ENCODE peak calls at places on chromosomes 16 and 17, in seven cellular contexts. One of them, this sample, is unnamed.

GRCh38 chr16:57263585-57264351 is 18.7 kb downstream of the ARL2BP start:
- DNase-seq in Ammon's horn: no peak
- DNase-seq in endodermal cell: peak; percentile 38
- DNase-seq in transverse colon: no peak
- DNase-seq in stimulated activated CD4-positive, alpha-beta T cell treated with anti-CD3 and anti-CD28 coated beads, Interleukin-1b, Interleukin-23, amount 100 ng/mL, for 1 hour: no peak
- DNase-seq in activated CD4-positive, alpha-beta T cell treated with anti-CD3 and anti-CD28 coated beads for 24 hours: no peak
- DNase-seq in nephron progenitor cell: no peak
- DNase-seq in this sample: no peak

GRCh38 chr17:164536-165235 is 16.8 kb downstream of the DOC2B start:
- DNase-seq in Ammon's horn: peak; percentile 79
- DNase-seq in endodermal cell: peak; percentile 90
- DNase-seq in transverse colon: peak; percentile 25
- DNase-seq in stimulated activated CD4-positive, alpha-beta T cell treated with anti-CD3 and anti-CD28 coated beads, Interleukin-1b, Interleukin-23, amount 100 ng/mL, for 1 hour: no peak
- DNase-seq in activated CD4-positive, alpha-beta T cell treated with anti-CD3 and anti-CD28 coated beads for 24 hours: no peak
- DNase-seq in nephron progenitor cell: peak; percentile 68
- DNase-seq in this sample: peak; percentile 86

GRCh38 chr16:87322833-87323726 is 5.9 kb upstream of the C16orf95 start:
- DNase-seq in Ammon's horn: no peak
- DNase-seq in endodermal cell: no peak
- DNase-seq in transverse colon: no peak
- DNase-seq in stimulated activated CD4-positive, alpha-beta T cell treated with anti-CD3 and anti-CD28 coated beads, Interleukin-1b, Interleukin-23, amount 100 ng/mL, for 1 hour: no peak
- DNase-seq in activated CD4-positive, alpha-beta T cell treated with anti-CD3 and anti-CD28 coated beads for 24 hours: no peak
- DNase-seq in nephron progenitor cell: no peak
- DNase-seq in this sample: no peak

GRCh38 chr16:86723699-86724098 is 145.3 kb downstream of the FOXL1 start:
- DNase-seq in Ammon's horn: no peak
- DNase-seq in endodermal cell: peak; percentile 82
- DNase-seq in transverse colon: no peak
- DNase-seq in stimulated activated CD4-positive, alpha-beta T cell treated with anti-CD3 and anti-CD28 coated beads, Interleukin-1b, Interleukin-23, amount 100 ng/mL, for 1 hour: no peak
- DNase-seq in activated CD4-positive, alpha-beta T cell treated with anti-CD3 and anti-CD28 coated beads for 24 hours: no peak
- DNase-seq in nephron progenitor cell: no peak
- DNase-seq in this sample: no peak

GRCh38 chr16:80577485-80578280 is 36.9 kb downstream of the DYNLRB2 start:
- DNase-seq in Ammon's horn: no peak
- DNase-seq in endodermal cell: no peak
- DNase-seq in transverse colon: no peak
- DNase-seq in stimulated activated CD4-positive, alpha-beta T cell treated with anti-CD3 and anti-CD28 coated beads, Interleukin-1b, Interleukin-23, amount 100 ng/mL, for 1 hour: no peak
- DNase-seq in activated CD4-positive, alpha-beta T cell treated with anti-CD3 and anti-CD28 coated beads for 24 hours: no peak
- DNase-seq in nephron progenitor cell: no peak
- DNase-seq in this sample: no peak

GRCh38 chr17:10197362-10197720 is 1.1 kb downstream of the GAS7 start:
- DNase-seq in Ammon's horn: no peak
- DNase-seq in endodermal cell: peak; percentile 73
- DNase-seq in transverse colon: no peak
- DNase-seq in stimulated activated CD4-positive, alpha-beta T cell treated with anti-CD3 and anti-CD28 coated beads, Interleukin-1b, Interleukin-23, amount 100 ng/mL, for 1 hour: no peak
- DNase-seq in activated CD4-positive, alpha-beta T cell treated with anti-CD3 and anti-CD28 coated beads for 24 hours: no peak
- DNase-seq in nephron progenitor cell: no peak
- DNase-seq in this sample: no peak

GRCh38 chr17:18185832-18186231 is 2.2 kb downstream of the ALKBH5 start:
- DNase-seq in Ammon's horn: no peak
- DNase-seq in endodermal cell: no peak
- DNase-seq in transverse colon: no peak
- DNase-seq in stimulated activated CD4-positive, alpha-beta T cell treated with anti-CD3 and anti-CD28 coated beads, Interleukin-1b, Interleukin-23, amount 100 ng/mL, for 1 hour: no peak
- DNase-seq in activated CD4-positive, alpha-beta T cell treated with anti-CD3 and anti-CD28 coated beads for 24 hours: no peak
- DNase-seq in nephron progenitor cell: no peak
- DNase-seq in this sample: no peak

GRCh38 chr17:49183801-49184200 is 26.6 kb downstream of the GNGT2 start:
- DNase-seq in Ammon's horn: no peak
- DNase-seq in endodermal cell: no peak
- DNase-seq in transverse colon: no peak
- DNase-seq in stimulated activated CD4-positive, alpha-beta T cell treated with anti-CD3 and anti-CD28 coated beads, Interleukin-1b, Interleukin-23, amount 100 ng/mL, for 1 hour: no peak
- DNase-seq in activated CD4-positive, alpha-beta T cell treated with anti-CD3 and anti-CD28 coated beads for 24 hours: no peak
- DNase-seq in nephron progenitor cell: no peak
- DNase-seq in this sample: no peak

GRCh38 chr17:68759343-68760140 is 158.4 kb upstream of the FAM20A start:
- DNase-seq in Ammon's horn: peak; percentile 94
- DNase-seq in endodermal cell: peak; percentile 98
- DNase-seq in transverse colon: peak; percentile 82
- DNase-seq in stimulated activated CD4-positive, alpha-beta T cell treated with anti-CD3 and anti-CD28 coated beads, Interleukin-1b, Interleukin-23, amount 100 ng/mL, for 1 hour: no peak
- DNase-seq in activated CD4-positive, alpha-beta T cell treated with anti-CD3 and anti-CD28 coated beads for 24 hours: peak; percentile 37
- DNase-seq in nephron progenitor cell: peak; percentile 77
- DNase-seq in this sample: peak; percentile 68

GRCh38 chr17:56083475-56083874 is 69.8 kb upstream of the ANKFN1 start:
- DNase-seq in Ammon's horn: no peak
- DNase-seq in endodermal cell: no peak
- DNase-seq in transverse colon: no peak
- DNase-seq in stimulated activated CD4-positive, alpha-beta T cell treated with anti-CD3 and anti-CD28 coated beads, Interleukin-1b, Interleukin-23, amount 100 ng/mL, for 1 hour: no peak
- DNase-seq in activated CD4-positive, alpha-beta T cell treated with anti-CD3 and anti-CD28 coated beads for 24 hours: no peak
- DNase-seq in nephron progenitor cell: no peak
- DNase-seq in this sample: no peak

GRCh38 chr16:10624527-10624926 is 44.1 kb upstream of the EMP2 start:
- DNase-seq in Ammon's horn: no peak
- DNase-seq in endodermal cell: no peak
- DNase-seq in transverse colon: no peak
- DNase-seq in stimulated activated CD4-positive, alpha-beta T cell treated with anti-CD3 and anti-CD28 coated beads, Interleukin-1b, Interleukin-23, amount 100 ng/mL, for 1 hour: no peak
- DNase-seq in activated CD4-positive, alpha-beta T cell treated with anti-CD3 and anti-CD28 coated beads for 24 hours: no peak
- DNase-seq in nephron progenitor cell: no peak
- DNase-seq in this sample: no peak

GRCh38 chr17:59561042-59561441 is 4.4 kb upstream of the DHX40 start:
- DNase-seq in Ammon's horn: peak; percentile 26
- DNase-seq in endodermal cell: peak; percentile 66
- DNase-seq in transverse colon: no peak
- DNase-seq in stimulated activated CD4-positive, alpha-beta T cell treated with anti-CD3 and anti-CD28 coated beads, Interleukin-1b, Interleukin-23, amount 100 ng/mL, for 1 hour: no peak
- DNase-seq in activated CD4-positive, alpha-beta T cell treated with anti-CD3 and anti-CD28 coated beads for 24 hours: no peak
- DNase-seq in nephron progenitor cell: no peak
- DNase-seq in this sample: no peak

GRCh38 chr16:87968541-87968940 is 17.3 kb downstream of the BANP start:
- DNase-seq in Ammon's horn: no peak
- DNase-seq in endodermal cell: no peak
- DNase-seq in transverse colon: no peak
- DNase-seq in stimulated activated CD4-positive, alpha-beta T cell treated with anti-CD3 and anti-CD28 coated beads, Interleukin-1b, Interleukin-23, amount 100 ng/mL, for 1 hour: no peak
- DNase-seq in activated CD4-positive, alpha-beta T cell treated with anti-CD3 and anti-CD28 coated beads for 24 hours: no peak
- DNase-seq in nephron progenitor cell: no peak
- DNase-seq in this sample: no peak

GRCh38 chr16:35533683-35534082 is 2074.3 kb downstream of the TP53TG3F start:
- DNase-seq in Ammon's horn: no peak
- DNase-seq in endodermal cell: no peak
- DNase-seq in transverse colon: no peak
- DNase-seq in stimulated activated CD4-positive, alpha-beta T cell treated with anti-CD3 and anti-CD28 coated beads, Interleukin-1b, Interleukin-23, amount 100 ng/mL, for 1 hour: no peak
- DNase-seq in activated CD4-positive, alpha-beta T cell treated with anti-CD3 and anti-CD28 coated beads for 24 hours: no peak
- DNase-seq in nephron progenitor cell: no peak
- DNase-seq in this sample: no peak

GRCh38 chr17:79316805-79317204 is 242.2 kb downstream of the ENGASE start:
- DNase-seq in Ammon's horn: no peak
- DNase-seq in endodermal cell: no peak
- DNase-seq in transverse colon: no peak
- DNase-seq in stimulated activated CD4-positive, alpha-beta T cell treated with anti-CD3 and anti-CD28 coated beads, Interleukin-1b, Interleukin-23, amount 100 ng/mL, for 1 hour: no peak
- DNase-seq in activated CD4-positive, alpha-beta T cell treated with anti-CD3 and anti-CD28 coated beads for 24 hours: no peak
- DNase-seq in nephron progenitor cell: no peak
- DNase-seq in this sample: no peak

GRCh38 chr16:67943619-67944503 is at the start of gene LCAT:
- DNase-seq in Ammon's horn: peak; percentile 89
- DNase-seq in endodermal cell: no peak
- DNase-seq in transverse colon: peak; percentile 43
- DNase-seq in stimulated activated CD4-positive, alpha-beta T cell treated with anti-CD3 and anti-CD28 coated beads, Interleukin-1b, Interleukin-23, amount 100 ng/mL, for 1 hour: no peak
- DNase-seq in activated CD4-positive, alpha-beta T cell treated with anti-CD3 and anti-CD28 coated beads for 24 hours: no peak
- DNase-seq in nephron progenitor cell: no peak
- DNase-seq in this sample: no peak

GRCh38 chr16:72211085-72211484 is 39.1 kb upstream of the PMFBP1 start:
- DNase-seq in Ammon's horn: no peak
- DNase-seq in endodermal cell: no peak
- DNase-seq in transverse colon: no peak
- DNase-seq in stimulated activated CD4-positive, alpha-beta T cell treated with anti-CD3 and anti-CD28 coated beads, Interleukin-1b, Interleukin-23, amount 100 ng/mL, for 1 hour: no peak
- DNase-seq in activated CD4-positive, alpha-beta T cell treated with anti-CD3 and anti-CD28 coated beads for 24 hours: no peak
- DNase-seq in nephron progenitor cell: no peak
- DNase-seq in this sample: no peak

GRCh38 chr16:49739381-49739780 is 116.5 kb downstream of the ZNF423 start:
- DNase-seq in Ammon's horn: no peak
- DNase-seq in endodermal cell: peak; percentile 90
- DNase-seq in transverse colon: no peak
- DNase-seq in stimulated activated CD4-positive, alpha-beta T cell treated with anti-CD3 and anti-CD28 coated beads, Interleukin-1b, Interleukin-23, amount 100 ng/mL, for 1 hour: no peak
- DNase-seq in activated CD4-positive, alpha-beta T cell treated with anti-CD3 and anti-CD28 coated beads for 24 hours: no peak
- DNase-seq in nephron progenitor cell: peak; percentile 39
- DNase-seq in this sample: no peak

GRCh38 chr16:75486014-75486404 is 9.2 kb downstream of the CHST6 start:
- DNase-seq in Ammon's horn: no peak
- DNase-seq in endodermal cell: no peak
- DNase-seq in transverse colon: peak; percentile 71
- DNase-seq in stimulated activated CD4-positive, alpha-beta T cell treated with anti-CD3 and anti-CD28 coated beads, Interleukin-1b, Interleukin-23, amount 100 ng/mL, for 1 hour: no peak
- DNase-seq in activated CD4-positive, alpha-beta T cell treated with anti-CD3 and anti-CD28 coated beads for 24 hours: no peak
- DNase-seq in nephron progenitor cell: no peak
- DNase-seq in this sample: no peak

GRCh38 chr17:31156326-31156725 is 61.5 kb downstream of the NF1 start:
- DNase-seq in Ammon's horn: no peak
- DNase-seq in endodermal cell: no peak
- DNase-seq in transverse colon: no peak
- DNase-seq in stimulated activated CD4-positive, alpha-beta T cell treated with anti-CD3 and anti-CD28 coated beads, Interleukin-1b, Interleukin-23, amount 100 ng/mL, for 1 hour: no peak
- DNase-seq in activated CD4-positive, alpha-beta T cell treated with anti-CD3 and anti-CD28 coated beads for 24 hours: no peak
- DNase-seq in nephron progenitor cell: no peak
- DNase-seq in this sample: no peak

GRCh38 chr16:87382023-87382785 is 1.4 kb downstream of the FBXO31 start:
- DNase-seq in Ammon's horn: no peak
- DNase-seq in endodermal cell: no peak
- DNase-seq in transverse colon: peak; percentile 35
- DNase-seq in stimulated activated CD4-positive, alpha-beta T cell treated with anti-CD3 and anti-CD28 coated beads, Interleukin-1b, Interleukin-23, amount 100 ng/mL, for 1 hour: no peak
- DNase-seq in activated CD4-positive, alpha-beta T cell treated with anti-CD3 and anti-CD28 coated beads for 24 hours: no peak
- DNase-seq in nephron progenitor cell: no peak
- DNase-seq in this sample: no peak

GRCh38 chr17:68343976-68344375 is 52.7 kb downstream of the ARSG start:
- DNase-seq in Ammon's horn: no peak
- DNase-seq in endodermal cell: no peak
- DNase-seq in transverse colon: no peak
- DNase-seq in stimulated activated CD4-positive, alpha-beta T cell treated with anti-CD3 and anti-CD28 coated beads, Interleukin-1b, Interleukin-23, amount 100 ng/mL, for 1 hour: no peak
- DNase-seq in activated CD4-positive, alpha-beta T cell treated with anti-CD3 and anti-CD28 coated beads for 24 hours: no peak
- DNase-seq in nephron progenitor cell: no peak
- DNase-seq in this sample: no peak

GRCh38 chr16:81485225-81485624 is 40.6 kb downstream of the CMIP start:
- DNase-seq in Ammon's horn: no peak
- DNase-seq in endodermal cell: no peak
- DNase-seq in transverse colon: no peak
- DNase-seq in stimulated activated CD4-positive, alpha-beta T cell treated with anti-CD3 and anti-CD28 coated beads, Interleukin-1b, Interleukin-23, amount 100 ng/mL, for 1 hour: no peak
- DNase-seq in activated CD4-positive, alpha-beta T cell treated with anti-CD3 and anti-CD28 coated beads for 24 hours: no peak
- DNase-seq in nephron progenitor cell: no peak
- DNase-seq in this sample: no peak

GRCh38 chr17:63963123-63963522 is 9.6 kb downstream of the SCN4A start:
- DNase-seq in Ammon's horn: no peak
- DNase-seq in endodermal cell: no peak
- DNase-seq in transverse colon: no peak
- DNase-seq in stimulated activated CD4-positive, alpha-beta T cell treated with anti-CD3 and anti-CD28 coated beads, Interleukin-1b, Interleukin-23, amount 100 ng/mL, for 1 hour: no peak
- DNase-seq in activated CD4-positive, alpha-beta T cell treated with anti-CD3 and anti-CD28 coated beads for 24 hours: no peak
- DNase-seq in nephron progenitor cell: no peak
- DNase-seq in this sample: no peak

GRCh38 chr17:72121164-72122001 is 563 bp downstream of the SOX9 start:
- DNase-seq in Ammon's horn: peak; percentile 42
- DNase-seq in endodermal cell: peak; percentile 90
- DNase-seq in transverse colon: peak; percentile 42
- DNase-seq in stimulated activated CD4-positive, alpha-beta T cell treated with anti-CD3 and anti-CD28 coated beads, Interleukin-1b, Interleukin-23, amount 100 ng/mL, for 1 hour: no peak
- DNase-seq in activated CD4-positive, alpha-beta T cell treated with anti-CD3 and anti-CD28 coated beads for 24 hours: no peak
- DNase-seq in nephron progenitor cell: peak; percentile 68
- DNase-seq in this sample: no peak

GRCh38 chr17:31598921-31599571 is 207.6 kb downstream of the RAB11FIP4 start:
- DNase-seq in Ammon's horn: no peak
- DNase-seq in endodermal cell: no peak
- DNase-seq in transverse colon: no peak
- DNase-seq in stimulated activated CD4-positive, alpha-beta T cell treated with anti-CD3 and anti-CD28 coated beads, Interleukin-1b, Interleukin-23, amount 100 ng/mL, for 1 hour: no peak
- DNase-seq in activated CD4-positive, alpha-beta T cell treated with anti-CD3 and anti-CD28 coated beads for 24 hours: no peak
- DNase-seq in nephron progenitor cell: no peak
- DNase-seq in this sample: no peak

GRCh38 chr17:65278050-65278819 is 141.1 kb downstream of the RGS9 start:
- DNase-seq in Ammon's horn: peak; percentile 54
- DNase-seq in endodermal cell: peak; percentile 96
- DNase-seq in transverse colon: peak; percentile 72
- DNase-seq in stimulated activated CD4-positive, alpha-beta T cell treated with anti-CD3 and anti-CD28 coated beads, Interleukin-1b, Interleukin-23, amount 100 ng/mL, for 1 hour: no peak
- DNase-seq in activated CD4-positive, alpha-beta T cell treated with anti-CD3 and anti-CD28 coated beads for 24 hours: peak; percentile 5
- DNase-seq in nephron progenitor cell: peak; percentile 78
- DNase-seq in this sample: no peak

GRCh38 chr16:56610017-56610608 is 1.7 kb downstream of the MT2A start:
- DNase-seq in Ammon's horn: peak; percentile 54
- DNase-seq in endodermal cell: no peak
- DNase-seq in transverse colon: peak; percentile 52
- DNase-seq in stimulated activated CD4-positive, alpha-beta T cell treated with anti-CD3 and anti-CD28 coated beads, Interleukin-1b, Interleukin-23, amount 100 ng/mL, for 1 hour: peak; percentile 55
- DNase-seq in activated CD4-positive, alpha-beta T cell treated with anti-CD3 and anti-CD28 coated beads for 24 hours: peak; percentile 71
- DNase-seq in nephron progenitor cell: no peak
- DNase-seq in this sample: no peak

GRCh38 chr16:10514369-10515055 is 65.9 kb downstream of the EMP2 start:
- DNase-seq in Ammon's horn: peak; percentile 36
- DNase-seq in endodermal cell: peak; percentile 77
- DNase-seq in transverse colon: peak; percentile 37
- DNase-seq in stimulated activated CD4-positive, alpha-beta T cell treated with anti-CD3 and anti-CD28 coated beads, Interleukin-1b, Interleukin-23, amount 100 ng/mL, for 1 hour: peak; percentile 16
- DNase-seq in activated CD4-positive, alpha-beta T cell treated with anti-CD3 and anti-CD28 coated beads for 24 hours: peak; percentile 25
- DNase-seq in nephron progenitor cell: peak; percentile 51
- DNase-seq in this sample: no peak

GRCh38 chr17:38874505-38875419 is 4.9 kb downstream of the LASP1 start:
- DNase-seq in Ammon's horn: no peak
- DNase-seq in endodermal cell: peak; percentile 53
- DNase-seq in transverse colon: no peak
- DNase-seq in stimulated activated CD4-positive, alpha-beta T cell treated with anti-CD3 and anti-CD28 coated beads, Interleukin-1b, Interleukin-23, amount 100 ng/mL, for 1 hour: no peak
- DNase-seq in activated CD4-positive, alpha-beta T cell treated with anti-CD3 and anti-CD28 coated beads for 24 hours: no peak
- DNase-seq in nephron progenitor cell: no peak
- DNase-seq in this sample: no peak